ENCODE peak calls at places on chromosomes 11 and 22, in four cellular contexts. Q, J, E and U are unnamed samples.

GRCh38 chr11:67379061-67380058 is 6.0 kb upstream of the CLCF1 start:
- ATAC-seq in Q (peak), J (no peak), E (peak), U (no peak)

GRCh38 chr11:29734287-29734686 is 282.5 kb downstream of the KCNA4 start:
- ATAC-seq in Q (no peak), J (no peak), E (no peak), U (no peak)

GRCh38 chr11:47499614-47500013 is 50.7 kb upstream of the RAPSN start:
- ATAC-seq in Q (no peak), J (no peak), E (no peak), U (no peak)

GRCh38 chr11:72741429-72741833 is 10.8 kb downstream of the ARAP1 start:
- ATAC-seq in Q (no peak), J (no peak), E (peak), U (peak)

GRCh38 chr22:41571786-41572185 is 11.0 kb downstream of the CSDC2 start:
- ATAC-seq in Q (no peak), J (no peak), E (no peak), U (no peak)

GRCh38 chr11:60170566-60170965 is 12.3 kb downstream of the MS4A6A start:
- ATAC-seq in Q (no peak), J (no peak), E (no peak), U (no peak)

GRCh38 chr22:31238057-31238456 is 26.0 kb downstream of the LIMK2 start:
- ATAC-seq in Q (no peak), J (no peak), E (no peak), U (no peak)

GRCh38 chr11:113090716-113091577 is 129.7 kb downstream of the NCAM1 start:
- ATAC-seq in Q (no peak), J (no peak), E (no peak), U (no peak)

GRCh38 chr11:66012946-66013761 is 1.3 kb downstream of the CST6 start:
- ATAC-seq in Q (peak), J (no peak), E (peak), U (no peak)

GRCh38 chr11:123187670-123188507 is 7.2 kb downstream of the CLMP start:
- ATAC-seq in Q (no peak), J (no peak), E (no peak), U (no peak)

GRCh38 chr11:125299061-125299616 is 134.6 kb downstream of the PKNOX2 start:
- ATAC-seq in Q (no peak), J (no peak), E (no peak), U (no peak)

DNA sequence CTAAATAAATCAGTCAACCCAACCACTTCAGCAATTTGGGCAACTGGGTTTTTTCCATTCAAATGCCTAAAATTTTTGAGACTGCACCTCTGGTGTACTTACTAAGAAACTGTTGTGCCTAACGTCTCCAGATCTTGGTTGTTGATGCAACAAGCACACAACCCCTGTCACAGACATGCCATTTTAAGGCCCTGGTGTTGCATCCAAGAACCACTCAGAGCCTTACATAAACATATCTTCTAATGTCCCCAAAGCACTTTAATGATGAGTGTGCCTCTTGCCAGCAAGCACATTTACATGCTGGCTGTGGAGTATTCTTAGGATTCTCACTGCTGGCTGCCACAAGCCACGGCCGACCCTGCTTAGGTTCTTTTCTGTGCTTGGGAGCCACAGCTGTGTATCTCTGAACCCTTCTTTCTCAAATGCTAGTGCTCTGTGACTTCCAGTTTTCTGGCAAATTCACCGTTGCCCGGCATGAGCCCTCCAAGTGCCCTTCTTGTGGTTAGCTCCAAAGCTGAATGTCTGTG is 201.4 kb downstream of the ADAMTS15 start:
- ATAC-seq in Q (no peak), J (no peak), E (no peak), U (no peak)
- TF ChIP-seq EP300 in Q (no peak), J (no peak), E (no peak), U (no peak)

GRCh38 chr22:16777284-16777924 is 47.8 kb downstream of the XKR3 start:
- ATAC-seq in Q (no peak), J (no peak), E (no peak), U (no peak)

GRCh38 chr22:16776088-16776487 is 49.1 kb downstream of the XKR3 start:
- ATAC-seq in Q (no peak), J (no peak), E (no peak), U (no peak)

GRCh38 chr22:16774911-16775529 is 50.2 kb downstream of the XKR3 start:
- ATAC-seq in Q (no peak), J (no peak), E (peak), U (no peak)
- H3K4me3 ChIP-seq in Q (no peak), J (no peak), E (no peak), U (no peak)

GRCh38 chr11:13207270-13207664 is 70.3 kb upstream of the BMAL1 start:
- ATAC-seq in Q (no peak), J (no peak), E (no peak), U (no peak)

GRCh38 chr11:13209379-13209778 is 68.2 kb upstream of the BMAL1 start:
- ATAC-seq in Q (no peak), J (no peak), E (no peak), U (no peak)

GRCh38 chr11:13208921-13209320 is 68.7 kb upstream of the BMAL1 start:
- ATAC-seq in Q (no peak), J (no peak), E (no peak), U (no peak)

GRCh38 chr11:13206086-13206640 is 71.4 kb upstream of the BMAL1 start:
- ATAC-seq in Q (no peak), J (no peak), E (no peak), U (no peak)

DNA sequence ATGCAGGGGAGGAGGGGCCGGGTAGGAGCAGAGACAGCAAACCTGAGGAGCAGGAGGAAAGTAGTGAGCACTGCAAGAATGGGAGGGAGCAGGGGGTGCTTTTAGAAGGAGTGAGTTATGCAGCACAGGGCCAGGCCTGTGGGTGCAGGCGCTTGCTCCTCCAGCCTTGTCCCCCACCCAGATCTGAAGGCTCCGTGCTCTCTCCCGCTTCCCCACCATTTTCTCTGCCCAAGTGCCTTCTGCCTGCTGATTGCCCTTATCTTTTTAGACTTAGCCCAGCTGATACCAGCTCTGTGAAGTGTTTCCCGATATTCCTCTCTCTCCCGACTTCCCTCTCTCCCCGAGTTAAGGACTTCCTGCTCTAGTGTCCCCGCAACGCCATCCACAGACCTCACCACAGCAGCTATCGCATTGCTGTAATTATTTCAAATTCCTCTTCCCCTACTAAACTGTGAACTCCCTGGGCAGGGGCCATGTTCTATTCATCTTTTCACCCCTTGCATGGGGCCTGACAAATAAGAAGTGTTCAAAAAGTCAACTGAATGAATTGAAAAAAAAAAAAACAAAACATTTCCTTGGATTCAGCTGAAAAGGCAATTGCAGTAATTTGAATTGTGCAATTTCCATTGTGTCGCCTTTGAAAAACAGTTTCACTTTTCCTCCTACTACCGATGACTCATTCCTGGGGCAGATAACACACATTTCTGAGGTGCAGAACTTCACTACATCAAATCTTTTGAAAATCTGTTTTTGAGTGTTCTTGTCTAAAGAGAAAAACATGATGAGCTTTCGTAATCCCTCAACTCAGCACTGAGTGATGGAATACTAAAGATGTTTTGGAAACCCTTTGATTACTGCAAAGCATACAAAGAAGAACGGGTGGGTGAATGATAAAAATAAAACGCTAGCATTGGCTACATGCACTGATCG is 69.7 kb upstream of the BMAL1 start:
- ATAC-seq in Q (peak), J (peak), E (peak), U (peak)
- TF ChIP-seq EP300 in Q (no peak), J (no peak), E (no peak), U (no peak)

GRCh38 chr11:1864831-1865665 is 12.2 kb downstream of the LSP1 start:
- ATAC-seq in Q (no peak), J (no peak), E (no peak), U (no peak)
- H3K4me3 ChIP-seq in Q (no peak), J (no peak), E (no peak), U (peak)

GRCh38 chr22:35124674-35125219 is 58.8 kb downstream of the ISX start:
- ATAC-seq in Q (no peak), J (peak), E (no peak), U (no peak)

GRCh38 chr22:35131423-35132050 is 65.6 kb downstream of the ISX start:
- ATAC-seq in Q (no peak), J (no peak), E (peak), U (no peak)

GRCh38 chr22:35126993-35127392 is 61.0 kb downstream of the ISX start:
- ATAC-seq in Q (no peak), J (no peak), E (no peak), U (no peak)

GRCh38 chr22:35132568-35132967 is 66.6 kb downstream of the ISX start:
- ATAC-seq in Q (no peak), J (no peak), E (no peak), U (no peak)

DNA sequence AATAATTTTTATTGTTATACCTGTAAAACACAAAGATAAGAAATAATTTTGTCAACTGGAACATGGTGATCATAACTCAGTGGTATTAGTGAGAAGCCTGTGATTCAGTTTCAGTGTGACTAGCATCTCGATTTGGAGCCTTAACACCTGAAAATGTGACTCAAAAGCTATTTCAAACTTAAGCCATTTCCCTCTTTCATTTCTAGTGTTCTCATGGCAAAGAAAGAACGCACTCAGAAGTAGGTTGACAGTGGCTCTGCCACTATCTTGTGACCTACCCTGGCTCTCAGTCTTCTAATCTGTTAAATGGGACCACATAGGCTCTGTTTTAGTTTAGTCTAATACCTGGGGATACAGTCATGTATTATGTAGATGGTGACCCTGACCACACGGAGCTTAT is 62.7 kb downstream of the ISX start:
- ATAC-seq in Q (no peak), J (no peak), E (no peak), U (no peak)
- TF ChIP-seq EP300 in Q (no peak), J (no peak), E (no peak), U (no peak)

DNA sequence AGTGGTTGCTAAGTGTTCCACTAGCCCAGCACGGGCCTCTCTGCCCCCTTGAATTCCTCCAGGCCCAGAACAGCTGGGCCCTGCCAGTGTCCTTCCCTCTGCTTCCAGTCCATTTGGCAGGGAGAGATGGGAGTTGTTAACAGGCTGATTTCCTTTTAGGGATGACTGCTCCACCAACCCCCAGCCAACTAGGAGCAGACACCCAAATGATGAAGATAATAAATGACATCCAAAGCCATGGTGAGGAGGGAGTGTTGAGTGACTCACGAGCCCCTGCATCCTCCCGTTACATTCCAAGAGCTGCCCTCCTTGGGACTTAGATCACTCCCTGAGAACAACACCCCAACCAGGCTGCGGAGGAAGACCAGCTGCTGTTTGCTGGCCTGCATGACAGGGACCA is 20.6 kb downstream of the PARVA start:
- ATAC-seq in Q (peak), J (peak), E (no peak), U (peak)
- H3K4me3 ChIP-seq in Q (no peak), J (no peak), E (no peak), U (no peak)

GRCh38 chr11:44747339-44747738 is 20.6 kb downstream of the TSPAN18 start:
- ATAC-seq in Q (no peak), J (no peak), E (no peak), U (peak)
- TF ChIP-seq EP300 in Q (no peak), J (no peak), E (no peak), U (no peak)

GRCh38 chr11:34799848-34800247 is 116.3 kb downstream of the APIP start:
- ATAC-seq in Q (no peak), J (no peak), E (no peak), U (no peak)
- H3K4me3 ChIP-seq in Q (no peak), J (no peak), E (no peak), U (no peak)